ENCODE peak calls at places on chromosomes 5 and 9, in nine cellular contexts. W is foreskin fibroblast, D is retina, Y is cardiac fibroblast, T is hippocampal formation, M is GM13977, X is hypothalamus, A is Right ventricle myocardium inferior, V is RPMI8226. S is an unnamed sample.

GRCh38 chr9:127451681-127452480 is 571 bp downstream of the LRSAM1 start:
- DNase-seq in M (peak; percentile 67), V (peak; percentile 77), W (peak; percentile 69), A (no peak), D (peak; percentile 35), Y (peak; percentile 64), T (no peak), X (no peak), S (no peak)

GRCh38 chr5:62521319-62521718 is 57.3 kb upstream of the LRRC70 start:
- DNase-seq in M (peak; percentile 12), Y (no peak), A (no peak), D (no peak), X (no peak), T (no peak), W (no peak), V (peak; percentile 30), S (no peak)

GRCh38 chr5:4511996-4512656 is 628.0 kb upstream of the ADAMTS16 start:
- DNase-seq in M (no peak), X (no peak), T (no peak), Y (peak; percentile 1), V (peak; percentile 9), W (no peak), A (no peak), D (peak; percentile 70), S (no peak)

GRCh38 chr5:68658810-68659372 is 434.9 kb upstream of the SLC30A5 start:
- DNase-seq in W (no peak), X (no peak), M (no peak), A (no peak), V (no peak), T (no peak), Y (no peak), D (no peak), S (no peak)

GRCh38 chr5:93665649-93666048 is 75.8 kb downstream of the POU5F2 start:
- DNase-seq in Y (no peak), X (no peak), W (no peak), T (no peak), M (no peak), V (no peak), A (no peak), D (no peak), S (no peak)

GRCh38 chr5:172598251-172599203 is 42.5 kb upstream of the NEURL1B start:
- DNase-seq in M (no peak), A (no peak), Y (no peak), D (no peak), V (no peak), T (no peak), X (no peak), W (no peak), S (no peak)

GRCh38 chr5:17374973-17375844 is 122.8 kb upstream of the TAF11L2 start:
- DNase-seq in D (no peak), X (no peak), W (no peak), Y (peak; percentile 74), A (no peak), M (no peak), T (no peak), V (peak; percentile 7), S (no peak)

GRCh38 chr5:16721151-16722102 is 104.6 kb upstream of the RETREG1 start:
- DNase-seq in X (no peak), M (no peak), W (no peak), T (no peak), Y (no peak), D (no peak), A (no peak), V (no peak), S (no peak)

GRCh38 chr9:35680331-35681105 is 6.8 kb downstream of the CA9 start:
- DNase-seq in V (no peak), X (no peak), M (peak; percentile 52), A (no peak), Y (peak; percentile 67), D (no peak), W (peak; percentile 66), T (no peak), S (no peak)

GRCh38 chr9:136011703-136012496 is 50.7 kb upstream of the UBAC1 start:
- DNase-seq in M (no peak), X (no peak), A (peak; percentile 93), D (peak; percentile 67), W (peak; percentile 85), T (no peak), V (peak; percentile 79), Y (peak; percentile 75), S (no peak)

S was measured in stimulated activated CD8-positive, alpha-beta memory T cell treated with anti-CD3 and anti-CD28 coated beads, Interleukin-15, amount 100 ng/mL, for 4 hours.